ENCODE peak calls at places on chromosomes 2 and 18, in five cellular contexts. Q is NAMALWA; Z is activated T-helper 1 cell treated with anti-CD3 and anti-CD28 coated beads, Interleukin-2, amount 50 U/mL, for 16 hours; O is NCI-H1092; C is activated T-cell treated with anti-CD3 and anti-CD28 coated beads for 48 hours. M is an unnamed sample.

GRCh38 chr18:42156266-42156665 is 201.2 kb downstream of the PIK3C3 start:
- DNase-seq in Q (no peak), Z (no peak), O (no peak), C (no peak), M (no peak)

GRCh38 chr18:28091197-28091596 is 85.7 kb downstream of the CDH2 start:
- DNase-seq in Q (no peak), Z (no peak), O (no peak), C (no peak), M (no peak)

GRCh38 chr18:61860302-61860701 is 32.5 kb downstream of the RNF152 start:
- DNase-seq in Q (no peak), Z (no peak), O (no peak), C (no peak), M (no peak)

GRCh38 chr18:79910563-79910962 is 40.9 kb downstream of the SLC66A2 start:
- DNase-seq in Q (no peak), Z (no peak), O (no peak), C (no peak), M (no peak)

GRCh38 chr2:138779451-138780440 is at the start of gene NXPH2:
- DNase-seq in Q (no peak), Z (no peak), O (no peak), C (no peak), M (no peak)

GRCh38 chr2:52428224-52428623 is 1339.4 kb upstream of the CHAC2 start:
- DNase-seq in Q (no peak), Z (no peak), O (no peak), C (no peak), M (no peak)

GRCh38 chr18:42192251-42193248 is 237.5 kb downstream of the PIK3C3 start:
- DNase-seq in Q (no peak), Z (no peak), O (no peak), C (no peak), M (no peak)

GRCh38 chr2:188623995-188624643 is 332.4 kb downstream of the GULP1 start:
- DNase-seq in Q (no peak), Z (no peak), O (no peak), C (no peak), M (no peak)

GRCh38 chr2:85935746-85936208 is 47.0 kb upstream of the ST3GAL5 start:
- DNase-seq in Q (no peak), Z (no peak), O (no peak), C (no peak), M (no peak)

GRCh38 chr2:148586528-148587128 is 57.9 kb upstream of the EPC2 start:
- DNase-seq in Q (no peak), Z (no peak), O (no peak), C (no peak), M (no peak)

GRCh38 chr2:237471457-237472186 is 15.4 kb upstream of the MLPH start:
- DNase-seq in Q (peak), Z (no peak), O (no peak), C (peak), M (no peak)

GRCh38 chr2:111618953-111619902 is 264.8 kb downstream of the ANAPC1 start:
- DNase-seq in Q (no peak), Z (no peak), O (no peak), C (no peak), M (no peak)

GRCh38 chr2:85231952-85232351 is 95.8 kb downstream of the TGOLN2 start:
- DNase-seq in Q (no peak), Z (no peak), O (no peak), C (no peak), M (no peak)

GRCh38 chr2:230179907-230180306 is 39.9 kb downstream of the SP110 start:
- DNase-seq in Q (no peak), Z (no peak), O (no peak), C (no peak), M (no peak)

GRCh38 chr2:96108578-96109561 is 7.5 kb downstream of the ADRA2B start:
- DNase-seq in Q (no peak), Z (no peak), O (no peak), C (no peak), M (no peak)

GRCh38 chr18:25284278-25284677 is 67.7 kb downstream of the ZNF521 start:
- DNase-seq in Q (no peak), Z (no peak), O (no peak), C (no peak), M (no peak)

GRCh38 chr2:106575955-106576354 is 88.8 kb downstream of the CD8B2 start:
- DNase-seq in Q (no peak), Z (no peak), O (no peak), C (no peak), M (no peak)

GRCh38 chr2:159199751-159200465 is 86.6 kb downstream of the WDSUB1 start:
- DNase-seq in Q (no peak), Z (no peak), O (no peak), C (no peak), M (no peak)

GRCh38 chr2:202034249-202035088 is 814 bp downstream of the FZD7 start:
- DNase-seq in Q (no peak), Z (no peak), O (no peak), C (peak), M (no peak)

GRCh38 chr2:181223239-181223638 is 233.9 kb upstream of the ITGA4 start:
- DNase-seq in Q (no peak), Z (no peak), O (no peak), C (no peak), M (no peak)

GRCh38 chr2:241132549-241133435 is 16.5 kb downstream of the PASK start:
- DNase-seq in Q (peak), Z (no peak), O (no peak), C (no peak), M (no peak)

GRCh38 chr18:44851806-44852205 is 171.1 kb downstream of the SETBP1 start:
- DNase-seq in Q (no peak), Z (no peak), O (peak), C (no peak), M (no peak)

GRCh38 chr2:36489296-36489695 is 108.7 kb downstream of the FEZ2 start:
- DNase-seq in Q (no peak), Z (no peak), O (no peak), C (no peak), M (no peak)

M was measured in C1 segment of cervical spinal cord.